ENCODE peak calls at places on chromosomes 1 and 21, in nine cellular contexts. One of them, this sample, is unnamed.

GRCh38 chr1:40432644-40433385 is 17.5 kb upstream of the ZFP69B start:
- DNase-seq in mucosa of descending colon: no peak
- DNase-seq in MCF 10A: no peak
- DNase-seq in HT-29: no peak
- DNase-seq in CD8-positive, alpha-beta memory T cell: no peak
- DNase-seq in EL: no peak
- DNase-seq in left ventricle myocardium inferior: no peak
- DNase-seq in epithelial cell of esophagus: no peak
- DNase-seq in neural crest cell: no peak
- DNase-seq in this sample: no peak

GRCh38 chr1:23598424-23598823 is 39.1 kb upstream of the ID3 start:
- DNase-seq in HT-29: no peak
- DNase-seq in left ventricle myocardium inferior: no peak
- DNase-seq in MCF 10A: no peak
- DNase-seq in EL: no peak
- DNase-seq in CD8-positive, alpha-beta memory T cell: no peak
- DNase-seq in mucosa of descending colon: no peak
- DNase-seq in neural crest cell: peak
- DNase-seq in epithelial cell of esophagus: no peak
- DNase-seq in this sample: no peak

GRCh38 chr1:166840309-166841302 is 1.3 kb downstream of the POGK start:
- DNase-seq in HT-29: no peak
- DNase-seq in CD8-positive, alpha-beta memory T cell: no peak
- DNase-seq in epithelial cell of esophagus: peak
- DNase-seq in MCF 10A: peak
- DNase-seq in neural crest cell: no peak
- DNase-seq in mucosa of descending colon: no peak
- DNase-seq in EL: peak
- DNase-seq in left ventricle myocardium inferior: no peak
- DNase-seq in this sample: no peak

GRCh38 chr21:37041706-37042271 is 31.1 kb downstream of the PIGP start:
- DNase-seq in neural crest cell: no peak
- DNase-seq in mucosa of descending colon: no peak
- DNase-seq in EL: no peak
- DNase-seq in HT-29: no peak
- DNase-seq in epithelial cell of esophagus: no peak
- DNase-seq in left ventricle myocardium inferior: no peak
- DNase-seq in MCF 10A: no peak
- DNase-seq in CD8-positive, alpha-beta memory T cell: no peak
- DNase-seq in this sample: no peak

GRCh38 chr1:149936992-149937705 is 470 bp upstream of the MTMR11 start:
- DNase-seq in mucosa of descending colon: peak
- DNase-seq in MCF 10A: peak
- DNase-seq in left ventricle myocardium inferior: no peak
- DNase-seq in HT-29: peak
- DNase-seq in CD8-positive, alpha-beta memory T cell: no peak
- DNase-seq in neural crest cell: no peak
- DNase-seq in epithelial cell of esophagus: peak
- DNase-seq in EL: peak
- DNase-seq in this sample: no peak

GRCh38 chr1:12486401-12487005 is 131.5 kb downstream of the DHRS3 start:
- DNase-seq in mucosa of descending colon: no peak
- DNase-seq in EL: peak
- DNase-seq in neural crest cell: no peak
- DNase-seq in left ventricle myocardium inferior: peak
- DNase-seq in epithelial cell of esophagus: no peak
- DNase-seq in HT-29: no peak
- DNase-seq in MCF 10A: no peak
- DNase-seq in CD8-positive, alpha-beta memory T cell: no peak
- DNase-seq in this sample: peak

GRCh38 chr1:50163674-50164073 is 55.0 kb downstream of the ELAVL4 start:
- DNase-seq in MCF 10A: no peak
- DNase-seq in CD8-positive, alpha-beta memory T cell: no peak
- DNase-seq in EL: no peak
- DNase-seq in HT-29: no peak
- DNase-seq in epithelial cell of esophagus: no peak
- DNase-seq in mucosa of descending colon: no peak
- DNase-seq in neural crest cell: no peak
- DNase-seq in left ventricle myocardium inferior: no peak
- DNase-seq in this sample: no peak

GRCh38 chr1:110387048-110387748 is 3.6 kb downstream of the SLC16A4 start:
- DNase-seq in HT-29: no peak
- DNase-seq in neural crest cell: no peak
- DNase-seq in EL: no peak
- DNase-seq in mucosa of descending colon: no peak
- DNase-seq in MCF 10A: no peak
- DNase-seq in left ventricle myocardium inferior: no peak
- DNase-seq in epithelial cell of esophagus: no peak
- DNase-seq in CD8-positive, alpha-beta memory T cell: no peak
- DNase-seq in this sample: no peak

GRCh38 chr1:3313579-3313955 is 140.9 kb upstream of the ARHGEF16 start:
- DNase-seq in MCF 10A: peak
- DNase-seq in epithelial cell of esophagus: no peak
- DNase-seq in neural crest cell: no peak
- DNase-seq in HT-29: peak
- DNase-seq in left ventricle myocardium inferior: peak
- DNase-seq in mucosa of descending colon: peak
- DNase-seq in CD8-positive, alpha-beta memory T cell: no peak
- DNase-seq in EL: peak
- DNase-seq in this sample: peak